ENCODE peak calls at places on chromosomes 3 and 15, in six cellular contexts. One of them, this sample, is unnamed.

GRCh38 chr3:15948403-15948802 is 150.6 kb upstream of the ANKRD28 start:
- DNase-seq in body of pancreas: no peak
- DNase-seq in CD8-positive, alpha-beta T cell: no peak
- DNase-seq in small intestine: no peak
- DNase-seq in cardiac fibroblast: no peak
- DNase-seq in fibroblast of villous mesenchyme: no peak
- DNase-seq in this sample: no peak

GRCh38 chr15:100926258-100926657 is 7.1 kb downstream of the LRRK1 start:
- DNase-seq in body of pancreas: no peak
- DNase-seq in CD8-positive, alpha-beta T cell: no peak
- DNase-seq in small intestine: no peak
- DNase-seq in cardiac fibroblast: no peak
- DNase-seq in fibroblast of villous mesenchyme: no peak
- DNase-seq in this sample: no peak

GRCh38 chr15:69909719-69910444 is 187.8 kb downstream of the TLE3 start:
- DNase-seq in body of pancreas: no peak
- DNase-seq in CD8-positive, alpha-beta T cell: no peak
- DNase-seq in small intestine: peak; percentile 7
- DNase-seq in cardiac fibroblast: no peak
- DNase-seq in fibroblast of villous mesenchyme: no peak
- DNase-seq in this sample: no peak

GRCh38 chr3:146313411-146314111 is 62.7 kb upstream of the PLSCR4 start:
- DNase-seq in body of pancreas: no peak
- DNase-seq in CD8-positive, alpha-beta T cell: no peak
- DNase-seq in small intestine: peak; percentile 44
- DNase-seq in cardiac fibroblast: peak; percentile 91
- DNase-seq in fibroblast of villous mesenchyme: peak; percentile 66
- DNase-seq in this sample: no peak

GRCh38 chr3:152160350-152161011 is 108.2 kb upstream of the MBNL1 start:
- DNase-seq in body of pancreas: no peak
- DNase-seq in CD8-positive, alpha-beta T cell: no peak
- DNase-seq in small intestine: no peak
- DNase-seq in cardiac fibroblast: no peak
- DNase-seq in fibroblast of villous mesenchyme: peak; percentile 57
- DNase-seq in this sample: no peak

GRCh38 chr3:58198362-58198761 is 12.4 kb downstream of the DNASE1L3 start:
- DNase-seq in body of pancreas: no peak
- DNase-seq in CD8-positive, alpha-beta T cell: no peak
- DNase-seq in small intestine: no peak
- DNase-seq in cardiac fibroblast: no peak
- DNase-seq in fibroblast of villous mesenchyme: no peak
- DNase-seq in this sample: peak; percentile 1

GRCh38 chr3:70180664-70181063 is 131.8 kb downstream of the MDFIC2 start:
- DNase-seq in body of pancreas: no peak
- DNase-seq in CD8-positive, alpha-beta T cell: no peak
- DNase-seq in small intestine: no peak
- DNase-seq in cardiac fibroblast: no peak
- DNase-seq in fibroblast of villous mesenchyme: no peak
- DNase-seq in this sample: no peak

GRCh38 chr3:172268896-172269295 is 179.4 kb downstream of the GHSR start:
- DNase-seq in body of pancreas: no peak
- DNase-seq in CD8-positive, alpha-beta T cell: no peak
- DNase-seq in small intestine: no peak
- DNase-seq in cardiac fibroblast: peak; percentile 38
- DNase-seq in fibroblast of villous mesenchyme: no peak
- DNase-seq in this sample: no peak

GRCh38 chr15:100881573-100882336 is 2.1 kb downstream of the ALDH1A3 start:
- DNase-seq in body of pancreas: no peak
- DNase-seq in CD8-positive, alpha-beta T cell: no peak
- DNase-seq in small intestine: no peak
- DNase-seq in cardiac fibroblast: no peak
- DNase-seq in fibroblast of villous mesenchyme: no peak
- DNase-seq in this sample: no peak

GRCh38 chr3:65953881-65954733 is 84.6 kb downstream of the MAGI1 start:
- DNase-seq in body of pancreas: peak; percentile 93
- DNase-seq in CD8-positive, alpha-beta T cell: no peak
- DNase-seq in small intestine: peak; percentile 84
- DNase-seq in cardiac fibroblast: peak; percentile 39
- DNase-seq in fibroblast of villous mesenchyme: no peak
- DNase-seq in this sample: peak; percentile 46

GRCh38 chr3:113685956-113686721 is 10.3 kb downstream of the USF3 start:
- DNase-seq in body of pancreas: no peak
- DNase-seq in CD8-positive, alpha-beta T cell: no peak
- DNase-seq in small intestine: no peak
- DNase-seq in cardiac fibroblast: peak; percentile 77
- DNase-seq in fibroblast of villous mesenchyme: peak; percentile 78
- DNase-seq in this sample: no peak

GRCh38 chr3:169526246-169526645 is 137.3 kb downstream of the MECOM start:
- DNase-seq in body of pancreas: no peak
- DNase-seq in CD8-positive, alpha-beta T cell: no peak
- DNase-seq in small intestine: no peak
- DNase-seq in cardiac fibroblast: no peak
- DNase-seq in fibroblast of villous mesenchyme: peak; percentile 3
- DNase-seq in this sample: no peak

GRCh38 chr3:7667774-7668173 is 806.9 kb downstream of the GRM7 start:
- DNase-seq in body of pancreas: no peak
- DNase-seq in CD8-positive, alpha-beta T cell: no peak
- DNase-seq in small intestine: no peak
- DNase-seq in cardiac fibroblast: no peak
- DNase-seq in fibroblast of villous mesenchyme: no peak
- DNase-seq in this sample: no peak

GRCh38 chr3:187291001-187291511 is 481 bp downstream of the MASP1 start:
- DNase-seq in body of pancreas: peak; percentile 16
- DNase-seq in CD8-positive, alpha-beta T cell: no peak
- DNase-seq in small intestine: no peak
- DNase-seq in cardiac fibroblast: peak; percentile 48
- DNase-seq in fibroblast of villous mesenchyme: peak; percentile 82
- DNase-seq in this sample: no peak

GRCh38 chr3:156388469-156389150 is 166.3 kb downstream of the SSR3 start:
- DNase-seq in body of pancreas: no peak
- DNase-seq in CD8-positive, alpha-beta T cell: no peak
- DNase-seq in small intestine: no peak
- DNase-seq in cardiac fibroblast: peak; percentile 71
- DNase-seq in fibroblast of villous mesenchyme: peak; percentile 90
- DNase-seq in this sample: no peak

GRCh38 chr3:40911264-40911663 is 288.0 kb upstream of the CTNNB1 start:
- DNase-seq in body of pancreas: no peak
- DNase-seq in CD8-positive, alpha-beta T cell: no peak
- DNase-seq in small intestine: no peak
- DNase-seq in cardiac fibroblast: no peak
- DNase-seq in fibroblast of villous mesenchyme: no peak
- DNase-seq in this sample: no peak

GRCh38 chr3:124599779-124600693 is 130.2 kb upstream of the UMPS start:
- DNase-seq in body of pancreas: peak; percentile 36
- DNase-seq in CD8-positive, alpha-beta T cell: no peak
- DNase-seq in small intestine: peak; percentile 96
- DNase-seq in cardiac fibroblast: no peak
- DNase-seq in fibroblast of villous mesenchyme: no peak
- DNase-seq in this sample: no peak

GRCh38 chr3:38579551-38580449 is 69.7 kb downstream of the SCN5A start:
- DNase-seq in body of pancreas: no peak
- DNase-seq in CD8-positive, alpha-beta T cell: no peak
- DNase-seq in small intestine: no peak
- DNase-seq in cardiac fibroblast: no peak
- DNase-seq in fibroblast of villous mesenchyme: no peak
- DNase-seq in this sample: no peak

GRCh38 chr15:93467327-93467726 is 378.3 kb upstream of the RGMA start:
- DNase-seq in body of pancreas: peak; percentile 78
- DNase-seq in CD8-positive, alpha-beta T cell: no peak
- DNase-seq in small intestine: no peak
- DNase-seq in cardiac fibroblast: no peak
- DNase-seq in fibroblast of villous mesenchyme: no peak
- DNase-seq in this sample: no peak

GRCh38 chr3:20574746-20575145 is 388.7 kb upstream of the SGO1 start:
- DNase-seq in body of pancreas: no peak
- DNase-seq in CD8-positive, alpha-beta T cell: no peak
- DNase-seq in small intestine: no peak
- DNase-seq in cardiac fibroblast: peak; percentile 66
- DNase-seq in fibroblast of villous mesenchyme: peak; percentile 53
- DNase-seq in this sample: no peak

GRCh38 chr3:139043554-139044365 is 932 bp downstream of the PRR23C start:
- DNase-seq in body of pancreas: no peak
- DNase-seq in CD8-positive, alpha-beta T cell: no peak
- DNase-seq in small intestine: no peak
- DNase-seq in cardiac fibroblast: no peak
- DNase-seq in fibroblast of villous mesenchyme: no peak
- DNase-seq in this sample: no peak
- H3K4me3 ChIP-seq in body of pancreas: no peak overlapping the region
- H3K4me3 ChIP-seq in CD8-positive, alpha-beta T cell: no peak overlapping the region
- H3K4me3 ChIP-seq in small intestine: no peak overlapping the region
- H3K4me3 ChIP-seq in cardiac fibroblast: no peak overlapping the region
- H3K4me3 ChIP-seq in fibroblast of villous mesenchyme: no peak overlapping the region
- H3K4me3 ChIP-seq in this sample: no peak overlapping the region

GRCh38 chr15:90203922-90204321 is 2.8 kb downstream of the SEMA4B start:
- DNase-seq in body of pancreas: peak; percentile 46
- DNase-seq in CD8-positive, alpha-beta T cell: no peak
- DNase-seq in small intestine: no peak
- DNase-seq in cardiac fibroblast: peak; percentile 30
- DNase-seq in fibroblast of villous mesenchyme: no peak
- DNase-seq in this sample: no peak

GRCh38 chr15:90202929-90203328 is 1.8 kb downstream of the SEMA4B start:
- DNase-seq in body of pancreas: no peak
- DNase-seq in CD8-positive, alpha-beta T cell: no peak
- DNase-seq in small intestine: no peak
- DNase-seq in cardiac fibroblast: no peak
- DNase-seq in fibroblast of villous mesenchyme: no peak
- DNase-seq in this sample: no peak

GRCh38 chr15:90205050-90205848 is 4.1 kb downstream of the SEMA4B start:
- DNase-seq in body of pancreas: no peak
- DNase-seq in CD8-positive, alpha-beta T cell: no peak
- DNase-seq in small intestine: no peak
- DNase-seq in cardiac fibroblast: no peak
- DNase-seq in fibroblast of villous mesenchyme: no peak
- DNase-seq in this sample: no peak

GRCh38 chr15:90201944-90202375 is 830 bp downstream of the SEMA4B start:
- DNase-seq in body of pancreas: peak; percentile 13
- DNase-seq in CD8-positive, alpha-beta T cell: no peak
- DNase-seq in small intestine: no peak
- DNase-seq in cardiac fibroblast: peak; percentile 19
- DNase-seq in fibroblast of villous mesenchyme: peak; percentile 51
- DNase-seq in this sample: no peak

DNA sequence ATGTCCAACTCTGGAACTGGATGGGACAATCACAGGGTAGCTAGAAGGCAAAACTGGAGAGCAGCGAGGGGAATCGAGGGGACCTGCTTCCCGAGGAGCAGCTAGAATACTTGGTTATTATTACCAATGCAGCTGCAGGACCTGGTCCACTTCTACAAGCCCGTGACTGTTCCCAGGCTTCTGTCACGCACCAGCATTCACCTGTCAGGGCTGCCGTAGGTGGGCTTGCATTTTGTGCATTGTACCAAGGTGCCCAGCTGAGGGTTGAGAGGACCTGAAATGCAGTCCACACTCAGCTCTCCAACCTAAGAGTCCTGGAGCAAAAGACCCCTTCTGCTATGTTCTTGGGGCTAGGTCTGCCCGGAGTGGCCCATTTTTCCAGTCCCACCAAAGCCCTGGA is 2.3 kb downstream of the SEMA4B start:
- DNase-seq in body of pancreas: peak; percentile 8
- DNase-seq in CD8-positive, alpha-beta T cell: no peak
- DNase-seq in small intestine: no peak
- DNase-seq in cardiac fibroblast: no peak
- DNase-seq in fibroblast of villous mesenchyme: no peak
- DNase-seq in this sample: no peak
- H3K4me3 ChIP-seq in body of pancreas: no peak overlapping the region
- H3K4me3 ChIP-seq in CD8-positive, alpha-beta T cell: no peak overlapping the region
- H3K4me3 ChIP-seq in small intestine: no peak overlapping the region
- H3K4me3 ChIP-seq in cardiac fibroblast: no peak overlapping the region
- H3K4me3 ChIP-seq in fibroblast of villous mesenchyme: no peak overlapping the region
- H3K4me3 ChIP-seq in this sample: no peak overlapping the region

DNA sequence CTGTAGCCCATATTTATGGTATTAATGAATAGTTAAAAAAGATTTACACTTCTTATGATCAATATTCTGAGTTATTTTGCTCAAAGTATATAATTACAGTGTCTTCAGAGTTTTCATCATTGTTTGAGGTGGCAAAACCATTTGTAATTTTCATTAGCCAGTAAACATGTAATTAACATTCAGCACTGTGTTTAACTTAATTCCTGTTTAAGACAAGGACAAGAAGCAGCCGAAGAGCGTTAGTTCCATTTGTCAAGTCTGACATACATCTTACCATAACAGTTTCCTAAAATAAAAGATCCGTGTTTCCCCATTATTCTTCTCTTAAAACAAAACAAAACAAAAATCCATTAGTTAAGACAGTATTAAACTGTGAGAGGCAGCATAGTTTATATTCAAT is 5.6 kb upstream of the NR2F2 start:
- DNase-seq in body of pancreas: no peak
- DNase-seq in CD8-positive, alpha-beta T cell: no peak
- DNase-seq in small intestine: no peak
- DNase-seq in cardiac fibroblast: no peak
- DNase-seq in fibroblast of villous mesenchyme: peak; percentile 41
- DNase-seq in this sample: no peak
- H3K4me3 ChIP-seq in body of pancreas: no peak overlapping the region
- H3K4me3 ChIP-seq in CD8-positive, alpha-beta T cell: no peak overlapping the region
- H3K4me3 ChIP-seq in small intestine: no peak overlapping the region
- H3K4me3 ChIP-seq in cardiac fibroblast: peak overlapping the region; percentile 67
- H3K4me3 ChIP-seq in fibroblast of villous mesenchyme: peak overlapping the region; percentile 94
- H3K4me3 ChIP-seq in this sample: peak overlapping the region; percentile 73

GRCh38 chr3:67655364-67656121 is 1.1 kb upstream of the SUCLG2 start:
- DNase-seq in body of pancreas: no peak
- DNase-seq in CD8-positive, alpha-beta T cell: peak; percentile 63
- DNase-seq in small intestine: peak; percentile 78
- DNase-seq in cardiac fibroblast: no peak
- DNase-seq in fibroblast of villous mesenchyme: no peak
- DNase-seq in this sample: no peak
- H3K4me3 ChIP-seq in body of pancreas: no peak overlapping the region
- H3K4me3 ChIP-seq in CD8-positive, alpha-beta T cell: peak overlapping the region; percentile 78
- H3K4me3 ChIP-seq in small intestine: no peak overlapping the region
- H3K4me3 ChIP-seq in cardiac fibroblast: peak overlapping the region; percentile 80
- H3K4me3 ChIP-seq in fibroblast of villous mesenchyme: peak overlapping the region; percentile 76
- H3K4me3 ChIP-seq in this sample: peak overlapping the region; percentile 86

GRCh38 chr15:73931441-73931840 is 5.2 kb downstream of the LOXL1 start:
- DNase-seq in body of pancreas: no peak
- DNase-seq in CD8-positive, alpha-beta T cell: no peak
- DNase-seq in small intestine: no peak
- DNase-seq in cardiac fibroblast: no peak
- DNase-seq in fibroblast of villous mesenchyme: no peak
- DNase-seq in this sample: no peak
- H3K4me3 ChIP-seq in body of pancreas: no peak overlapping the region
- H3K4me3 ChIP-seq in CD8-positive, alpha-beta T cell: no peak overlapping the region
- H3K4me3 ChIP-seq in small intestine: no peak overlapping the region
- H3K4me3 ChIP-seq in cardiac fibroblast: no peak overlapping the region
- H3K4me3 ChIP-seq in fibroblast of villous mesenchyme: no peak overlapping the region
- H3K4me3 ChIP-seq in this sample: no peak overlapping the region

DNA sequence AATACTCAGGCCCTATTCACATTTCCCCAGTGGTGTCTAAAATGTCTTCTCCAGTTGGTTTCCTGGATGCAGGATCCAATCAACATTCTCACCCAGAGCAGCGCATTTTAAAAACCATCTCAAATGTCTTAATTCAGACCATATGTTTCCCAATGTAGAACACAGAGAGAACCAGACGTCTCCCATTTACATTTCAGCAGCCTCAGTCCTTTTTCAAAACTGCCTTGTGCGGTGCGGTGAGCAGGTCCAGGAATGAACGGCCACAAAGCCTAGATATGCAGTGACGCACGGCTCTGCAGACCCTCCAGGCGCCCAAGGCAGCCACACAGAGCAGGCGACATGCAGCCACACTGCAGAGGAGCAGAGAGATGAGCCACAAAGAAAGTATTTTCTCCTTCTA is 66.1 kb upstream of the MEX3B start:
- DNase-seq in body of pancreas: no peak
- DNase-seq in CD8-positive, alpha-beta T cell: no peak
- DNase-seq in small intestine: no peak
- DNase-seq in cardiac fibroblast: no peak
- DNase-seq in fibroblast of villous mesenchyme: no peak
- DNase-seq in this sample: no peak
- H3K4me3 ChIP-seq in body of pancreas: no peak overlapping the region
- H3K4me3 ChIP-seq in CD8-positive, alpha-beta T cell: no peak overlapping the region
- H3K4me3 ChIP-seq in small intestine: no peak overlapping the region
- H3K4me3 ChIP-seq in cardiac fibroblast: no peak overlapping the region
- H3K4me3 ChIP-seq in fibroblast of villous mesenchyme: no peak overlapping the region
- H3K4me3 ChIP-seq in this sample: no peak overlapping the region

This sample was measured in ovary.